ENCODE peak calls at places on chromosome X, in five cellular contexts. V, G, K, D and O are unnamed samples.

GRCh38 chrX:140507223-140507981 is 2.5 kb upstream of the SOX3 start:
- DNase-seq in V (peak; percentile 5), G (no peak), K (no peak), D (peak; percentile 44), O (no peak)

GRCh38 chrX:22246620-22247019 is 26.1 kb upstream of the CBLL2 start:
- DNase-seq in G (no peak), D (no peak), K (no peak), V (peak; percentile 90), O (peak; percentile 67)

GRCh38 chrX:2388669-2389068 is 112.1 kb downstream of the DHRSX start:
- DNase-seq in V (no peak), K (no peak), G (no peak), D (no peak), O (no peak)

GRCh38 chrX:9829308-9830267 is 43.4 kb downstream of the SHROOM2 start:
- DNase-seq in D (no peak), K (no peak), G (no peak), V (peak; percentile 92), O (peak; percentile 14)

GRCh38 chrX:124239324-124239723 is 93.1 kb upstream of the TEX13D start:
- DNase-seq in D (no peak), K (no peak), G (no peak), V (no peak), O (no peak)

GRCh38 chrX:38080808-38081207 is 74.5 kb downstream of the SYTL5 start:
- DNase-seq in K (no peak), G (peak; percentile 38), V (no peak), D (peak; percentile 42), O (no peak)

GRCh38 chrX:15274946-15275345 is 5.1 kb upstream of the ASB9 start:
- DNase-seq in K (no peak), G (no peak), V (no peak), D (no peak), O (peak; percentile 22)

GRCh38 chrX:87808576-87809243 is 291.1 kb downstream of the KLHL4 start:
- DNase-seq in G (no peak), K (no peak), D (no peak), V (no peak), O (no peak)

GRCh38 chrX:15567886-15568616 is 32.7 kb downstream of the ACE2 start:
- DNase-seq in K (peak; percentile 4), G (peak; percentile 21), V (peak; percentile 18), D (no peak), O (no peak)

GRCh38 chrX:133674726-133675470 is 259.6 kb upstream of the GPC4 start:
- DNase-seq in V (peak; percentile 52), D (no peak), K (peak; percentile 33), G (no peak), O (no peak)

GRCh38 chrX:76202471-76202870 is 29.6 kb downstream of the PBDC1 start:
- DNase-seq in K (no peak), G (no peak), D (no peak), V (no peak), O (no peak)

GRCh38 chrX:148806145-148806868 is 305.9 kb downstream of the AFF2 start:
- DNase-seq in D (peak; percentile 77), G (no peak), V (no peak), K (no peak), O (no peak)

GRCh38 chrX:75303795-75304194 is 29.9 kb downstream of the UPRT start:
- DNase-seq in G (peak; percentile 55), K (no peak), V (no peak), D (no peak), O (peak; percentile 44)

GRCh38 chrX:103367502-103367901 is 8.8 kb upstream of the BEX3 start:
- DNase-seq in D (no peak), K (peak; percentile 26), V (peak; percentile 60), G (no peak), O (peak; percentile 17)

GRCh38 chrX:108396188-108396885 is 41.9 kb downstream of the COL4A6 start:
- DNase-seq in K (peak; percentile 58), V (peak; percentile 92), D (no peak), G (peak; percentile 42), O (peak; percentile 36)

GRCh38 chrX:118657413-118657812 is 70.0 kb upstream of the IL13RA1 start:
- DNase-seq in G (no peak), V (no peak), K (no peak), D (no peak), O (no peak)

GRCh38 chrX:118513120-118513899 is 17.7 kb downstream of the DOCK11 start:
- DNase-seq in D (no peak), G (no peak), V (no peak), K (no peak), O (peak; percentile 29)

GRCh38 chrX:103404225-103405008 is 28.1 kb downstream of the BEX3 start:
- DNase-seq in G (peak; percentile 79), K (peak; percentile 87), V (peak; percentile 48), D (peak; percentile 91), O (peak; percentile 86)

GRCh38 chrX:71291381-71291780 is 7.9 kb downstream of the NONO start:
- DNase-seq in D (no peak), G (no peak), V (no peak), K (no peak), O (no peak)

GRCh38 chrX:144896323-144896722 is 351.0 kb upstream of the SPANXN1 start:
- DNase-seq in K (no peak), D (peak; percentile 3), G (no peak), V (peak; percentile 24), O (peak; percentile 1)

GRCh38 chrX:118807151-118808017 is 16.2 kb upstream of the ZCCHC12 start:
- DNase-seq in V (peak; percentile 29), G (peak; percentile 50), K (peak; percentile 62), D (peak; percentile 56), O (peak; percentile 65)

GRCh38 chrX:54807524-54808108 is at the start of gene MAGED2:
- DNase-seq in K (peak; percentile 56), D (peak; percentile 56), G (peak; percentile 68), V (no peak), O (peak; percentile 42)

GRCh38 chrX:34734383-34734782 is 77.3 kb upstream of the TMEM47 start:
- DNase-seq in G (no peak), V (peak; percentile 8), K (no peak), D (no peak), O (peak; percentile 30)

GRCh38 chrX:7972586-7972985 is 45.4 kb upstream of the PNPLA4 start:
- DNase-seq in D (no peak), G (no peak), V (no peak), K (no peak), O (no peak)

GRCh38 chrX:138954976-138955375 is 243.5 kb upstream of the FGF13 start:
- DNase-seq in V (no peak), G (no peak), K (no peak), D (no peak), O (no peak)

DNA sequence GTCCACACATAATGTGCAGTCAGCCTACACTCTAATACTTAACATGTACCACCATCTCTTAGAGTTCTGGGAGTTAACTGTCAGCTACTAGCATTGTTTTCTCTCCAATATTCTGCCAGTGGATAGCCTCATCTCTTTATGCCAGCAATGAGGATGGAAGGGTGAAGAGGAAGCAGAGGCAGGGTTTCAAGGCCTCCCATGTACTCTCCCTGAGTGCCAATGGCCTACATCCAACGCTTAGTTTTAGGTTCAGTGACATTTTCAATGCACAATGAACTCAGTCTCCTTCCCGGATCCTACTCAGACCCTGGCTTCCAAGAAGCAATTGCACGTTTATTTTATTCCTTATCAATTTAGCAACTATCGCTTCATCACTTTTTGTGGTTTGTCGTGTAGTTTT is 686.1 kb downstream of the DMD start:
- DNase-seq in D (no peak), K (no peak), V (no peak), G (no peak), O (no peak)
- TF ChIP-seq EZH2 in D (no peak), K (no peak), V (no peak), G (no peak), O (no peak)

GRCh38 chrX:13571136-13571535 is 1.7 kb downstream of the EGFL6 start:
- DNase-seq in V (no peak), K (no peak), D (no peak), G (no peak), O (no peak)

GRCh38 chrX:13574600-13574999 is 5.2 kb downstream of the EGFL6 start:
- DNase-seq in V (no peak), K (no peak), G (no peak), D (no peak), O (no peak)

GRCh38 chrX:13569479-13570244 is at the start of gene EGFL6:
- DNase-seq in D (peak; percentile 56), K (peak; percentile 38), G (no peak), V (no peak), O (no peak)

DNA sequence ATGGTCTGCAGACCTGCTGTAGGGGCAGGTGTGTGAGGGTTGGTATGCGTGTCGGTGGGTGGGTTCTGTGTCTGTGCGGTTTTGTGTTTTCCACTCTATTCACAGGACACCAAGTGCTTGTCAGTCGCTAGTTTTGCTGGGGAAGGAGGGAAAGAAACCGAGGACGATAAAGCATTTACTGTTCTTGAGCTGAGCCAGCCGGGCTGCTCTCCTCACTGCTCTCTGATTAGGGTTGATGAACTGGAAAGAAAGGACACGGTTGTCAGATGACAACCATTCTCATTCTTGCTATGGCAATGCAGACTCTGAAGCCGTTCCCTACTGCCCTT is 808 bp downstream of the EGFL6 start:
- DNase-seq in V (no peak), K (peak; percentile 2), G (no peak), D (peak; percentile 13), O (no peak)
- TF ChIP-seq EZH2 in V (peak; percentile 78), K (peak; percentile 13), G (no peak), D (no peak), O (no peak)

DNA sequence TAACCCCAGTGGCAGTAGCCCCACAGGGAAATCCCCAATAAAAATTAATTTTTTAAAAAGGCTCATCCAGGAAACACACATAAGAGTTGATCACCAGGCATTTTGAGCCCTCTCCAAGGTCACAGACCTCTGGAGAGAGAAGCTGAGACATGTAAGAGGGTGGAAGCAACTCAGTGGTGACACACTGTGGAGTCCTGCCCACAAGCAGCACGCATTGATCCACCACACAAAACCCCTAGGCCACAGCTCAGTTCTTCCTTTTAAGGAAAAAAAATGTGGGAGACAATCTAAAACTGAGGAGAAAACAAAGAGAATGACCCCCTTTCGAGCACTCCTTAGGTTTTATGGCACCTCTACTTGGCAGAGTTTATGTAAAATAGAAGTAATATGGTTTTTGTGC is 71.7 kb upstream of the S100G start:
- DNase-seq in G (no peak), V (peak; percentile 54), K (peak; percentile 8), D (peak; percentile 4), O (peak; percentile 64)
- TF ChIP-seq EZH2 in G (no peak), V (no peak), K (no peak), D (no peak), O (no peak)

GRCh38 chrX:115229337-115229991 is 4.4 kb downstream of the LRCH2 start:
- DNase-seq in G (peak; percentile 88), K (no peak), D (no peak), V (no peak), O (no peak)

GRCh38 chrX:115232933-115233496 is 881 bp downstream of the LRCH2 start:
- DNase-seq in D (no peak), G (peak; percentile 26), K (no peak), V (no peak), O (peak; percentile 24)

GRCh38 chrX:115234220-115234557 is 293 bp upstream of the LRCH2 start:
- DNase-seq in G (no peak), V (no peak), K (no peak), D (no peak), O (no peak)

GRCh38 chrX:115233497-115234219 is at the start of gene LRCH2:
- DNase-seq in V (no peak), D (peak; percentile 86), G (peak; percentile 47), K (peak; percentile 55), O (peak; percentile 52)
- TF ChIP-seq EZH2 in V (peak; percentile 97), D (no peak), G (no peak), K (no peak), O (no peak)

GRCh38 chrX:627510-627964 is 3.1 kb upstream of the SHOX start:
- DNase-seq in K (peak; percentile 31), D (peak; percentile 56), V (no peak), G (no peak), O (no peak)
- TF ChIP-seq EZH2 in K (peak; percentile 93), D (peak; percentile 89), V (no peak), G (no peak), O (no peak)

GRCh38 chrX:40007136-40007535 is 90.6 kb downstream of the BCOR start:
- DNase-seq in V (no peak), K (peak; percentile 81), D (peak; percentile 67), G (no peak), O (peak; percentile 24)
- TF ChIP-seq EZH2 in V (no peak), K (peak; percentile 24), D (no peak), G (no peak), O (no peak)